ENCODE peak calls at places on chromosomes 3 and 15, in six cellular contexts. K is SJSA1; Z is WERI-Rb-1; D is ovary; N is effector memory CD4-positive, alpha-beta T cell; E is IMR-90. V is an unnamed sample. For H3K27me3, the result is how much of the 10 kb centered on the place peaks cover.

GRCh38 chr15:48974865-48975264 is 11.1 kb upstream of the SHC4 start:
- DNase-seq in K (no peak), Z (peak), D (no peak), N (no peak), E (no peak), V (peak)

GRCh38 chr3:16173696-16174355 is 654 bp upstream of the GALNT15 start:
- DNase-seq in K (no peak), Z (no peak), D (no peak), N (no peak), E (peak), V (no peak)

GRCh38 chr15:45714501-45715488 is 80.0 kb downstream of the SQOR start:
- DNase-seq in K (peak), Z (peak), D (no peak), N (peak), E (peak), V (peak)

GRCh38 chr3:181716916-181717315 is 5.2 kb downstream of the SOX2 start:
- DNase-seq in K (peak), Z (no peak), D (no peak), N (no peak), E (no peak), V (peak)

GRCh38 chr3:183260167-183260904 is 7.3 kb downstream of the B3GNT5 start:
- DNase-seq in K (no peak), Z (no peak), D (no peak), N (no peak), E (no peak), V (no peak)

GRCh38 chr15:80698636-80699035 is 3.5 kb downstream of the ABHD17C start:
- DNase-seq in K (no peak), Z (no peak), D (no peak), N (no peak), E (peak), V (no peak)

GRCh38 chr15:41568350-41569017 is 9.5 kb downstream of the TYRO3 start:
- DNase-seq in K (peak), Z (peak), D (peak), N (no peak), E (peak), V (peak)

GRCh38 chr15:67077641-67078215 is 12.3 kb downstream of the SMAD3 start:
- DNase-seq in K (no peak), Z (peak), D (no peak), N (no peak), E (no peak), V (no peak)

GRCh38 chr15:60379466-60380274 is 18.1 kb downstream of the ANXA2 start:
- DNase-seq in K (peak), Z (no peak), D (no peak), N (no peak), E (peak), V (no peak)

GRCh38 chr3:72451840-72452239 is 396.4 kb downstream of the SHQ1 start:
- DNase-seq in K (no peak), Z (no peak), D (no peak), N (no peak), E (no peak), V (no peak)

GRCh38 chr3:173502983-173503568 is 105.5 kb downstream of the NLGN1 start:
- DNase-seq in K (no peak), Z (no peak), D (no peak), N (no peak), E (peak), V (no peak)

GRCh38 chr3:141477224-141477623 is 9.6 kb upstream of the RASA2 start:
- DNase-seq in K (peak), Z (no peak), D (no peak), N (no peak), E (peak), V (no peak)

GRCh38 chr3:37992271-37993066 is 1.9 kb downstream of the VILL start:
- DNase-seq in K (no peak), Z (no peak), D (no peak), N (no peak), E (no peak), V (peak)

GRCh38 chr3:27097171-27097570 is 272.0 kb downstream of the NEK10 start:
- DNase-seq in K (no peak), Z (no peak), D (no peak), N (no peak), E (no peak), V (no peak)

GRCh38 chr3:64272842-64273241 is 47.6 kb upstream of the PRICKLE2 start:
- DNase-seq in K (no peak), Z (no peak), D (no peak), N (no peak), E (no peak), V (no peak)

GRCh38 chr3:111484666-111485065 is 57.3 kb upstream of the CD96 start:
- DNase-seq in K (no peak), Z (no peak), D (no peak), N (no peak), E (peak), V (no peak)

GRCh38 chr3:193305356-193305755 is 64.3 kb downstream of the PLAAT1 start:
- DNase-seq in K (no peak), Z (no peak), D (no peak), N (no peak), E (no peak), V (no peak)

GRCh38 chr15:67201136-67201535 is 53.3 kb downstream of the AAGAB start:
- DNase-seq in K (peak), Z (peak), D (no peak), N (no peak), E (no peak), V (no peak)

GRCh38 chr3:147191795-147192385 is 214.5 kb downstream of the ZIC4 start:
- DNase-seq in K (peak), Z (peak), D (no peak), N (no peak), E (peak), V (peak)

GRCh38 chr3:128814514-128815317 is 64.7 kb upstream of the ACAD9 start:
- DNase-seq in K (no peak), Z (no peak), D (no peak), N (no peak), E (no peak), V (no peak)

GRCh38 chr3:56796202-56796601 is 5.5 kb downstream of the ARHGEF3 start:
- DNase-seq in K (no peak), Z (no peak), D (no peak), N (no peak), E (peak), V (no peak)

GRCh38 chr3:159877924-159878323 is 110.7 kb upstream of the IL12A start:
- DNase-seq in K (no peak), Z (no peak), D (no peak), N (no peak), E (peak), V (no peak)

GRCh38 chr3:121736112-121736511 is 13.4 kb downstream of the GOLGB1 start:
- DNase-seq in K (no peak), Z (no peak), D (no peak), N (no peak), E (peak), V (no peak)

GRCh38 chr3:87997298-87997697 is 61.5 kb downstream of the CGGBP1 start:
- DNase-seq in K (no peak), Z (no peak), D (no peak), N (no peak), E (no peak), V (no peak)

GRCh38 chr3:25572336-25572735 is 92.4 kb downstream of the TOP2B start:
- DNase-seq in K (no peak), Z (no peak), D (no peak), N (no peak), E (no peak), V (no peak)

GRCh38 chr3:195543642-195544536 is 764 bp upstream of the PPP1R2 start:
- DNase-seq in K (no peak), Z (peak), D (peak), N (no peak), E (no peak), V (peak)

GRCh38 chr15:67101981-67102929 is 36.9 kb downstream of the SMAD3 start:
- DNase-seq in K (peak), Z (no peak), D (no peak), N (no peak), E (peak), V (no peak)

GRCh38 chr15:60508442-60508841 is 29.5 kb upstream of the ICE2 start:
- DNase-seq in K (no peak), Z (no peak), D (no peak), N (no peak), E (no peak), V (no peak)

GRCh38 chr15:93052090-93052892 is 36.7 kb downstream of the RGMA start:
- DNase-seq in K (no peak), Z (peak), D (no peak), N (no peak), E (no peak), V (peak)

DNA sequence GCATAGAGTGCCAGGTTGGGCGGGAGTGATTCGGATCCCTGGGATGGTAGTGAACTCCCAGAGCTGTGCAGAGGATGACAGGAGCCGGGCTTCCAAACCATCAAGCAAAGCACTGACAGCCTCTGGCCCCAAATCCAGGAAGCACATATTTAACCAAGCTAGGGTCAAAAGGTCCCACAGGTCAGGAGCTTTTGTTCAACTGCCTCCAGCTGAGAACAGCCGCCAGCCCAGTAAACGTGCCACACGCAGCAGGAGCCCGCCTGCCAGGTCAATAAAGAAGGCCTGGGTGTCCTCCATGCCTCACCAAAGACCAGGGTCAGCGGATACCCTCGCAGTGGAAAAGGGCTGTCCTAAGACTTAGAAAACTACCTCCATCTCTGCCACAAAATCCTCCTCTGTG is 184.7 kb upstream of the LINGO1 start:
- DNase-seq in K (no peak), Z (no peak), D (no peak), N (no peak), E (no peak), V (peak)
- H3K27me3 ChIP-seq in K (half or more), Z (under half), D (under half), N (under half), E (half or more), V (under half)

GRCh38 chr15:32825219-32825618 is 107.4 kb downstream of the GREM1 start:
- DNase-seq in K (no peak), Z (no peak), D (no peak), N (no peak), E (no peak), V (no peak)

GRCh38 chr15:32831458-32831857 is 113.7 kb downstream of the GREM1 start:
- DNase-seq in K (no peak), Z (no peak), D (no peak), N (no peak), E (no peak), V (no peak)

GRCh38 chr15:32826685-32827084 is 108.9 kb downstream of the GREM1 start:
- DNase-seq in K (no peak), Z (no peak), D (no peak), N (no peak), E (no peak), V (no peak)

GRCh38 chr15:32829441-32829840 is 111.6 kb downstream of the GREM1 start:
- DNase-seq in K (no peak), Z (no peak), D (no peak), N (no peak), E (no peak), V (no peak)

DNA sequence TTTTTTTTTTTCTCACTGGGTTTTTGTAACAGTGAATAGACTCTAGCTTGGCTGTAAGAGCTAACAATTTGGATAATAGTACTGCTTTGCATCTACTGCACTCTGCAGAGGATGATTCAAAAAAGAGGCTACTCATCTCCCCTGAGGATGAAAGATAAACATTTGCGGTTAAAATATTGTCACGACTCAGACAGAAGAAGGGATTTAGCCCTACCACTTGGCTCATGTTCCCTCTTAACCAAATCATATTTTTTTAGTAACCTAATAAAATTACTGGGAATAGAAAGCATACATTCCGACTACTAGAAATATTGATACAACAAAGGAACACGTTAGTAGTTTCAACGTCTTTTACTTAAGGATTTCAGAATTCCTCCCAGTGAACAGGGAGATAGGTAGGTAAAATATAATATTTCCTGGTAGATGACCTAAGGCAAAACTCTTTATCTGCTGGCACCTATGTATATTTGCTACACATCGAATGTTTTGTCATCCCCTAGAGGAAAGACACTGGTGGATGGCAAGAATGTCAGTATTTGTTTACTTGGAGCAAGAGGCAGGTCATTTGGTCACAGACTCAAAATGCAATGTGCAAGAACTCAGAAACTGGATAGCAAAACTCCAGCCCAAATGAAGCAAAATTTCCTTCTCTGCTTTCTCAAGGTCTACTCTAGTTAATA is 110.8 kb downstream of the GREM1 start:
- DNase-seq in K (peak), Z (no peak), D (no peak), N (no peak), E (peak), V (no peak)
- H3K4me3 ChIP-seq in K (no peak), Z (no peak), D (no peak), N (no peak), E (no peak), V (no peak)

GRCh38 chr3:127420355-127420655 is 132.5 kb upstream of the PRR20G start:
- DNase-seq in K (no peak), Z (no peak), D (no peak), N (no peak), E (no peak), V (no peak)
- H3K27me3 ChIP-seq in K (under half), Z (under half), D (under half), N (under half), E (under half), V (under half)

GRCh38 chr3:157650699-157651098 is 147.5 kb upstream of the VEPH1 start:
- DNase-seq in K (no peak), Z (no peak), D (no peak), N (no peak), E (no peak), V (no peak)

GRCh38 chr3:157647820-157648219 is 144.6 kb upstream of the VEPH1 start:
- DNase-seq in K (no peak), Z (no peak), D (no peak), N (no peak), E (no peak), V (no peak)

GRCh38 chr3:157649511-157649910 is 146.3 kb upstream of the VEPH1 start:
- DNase-seq in K (no peak), Z (no peak), D (no peak), N (no peak), E (no peak), V (no peak)

GRCh38 chr3:157650191-157650590 is 147.0 kb upstream of the VEPH1 start:
- DNase-seq in K (no peak), Z (no peak), D (no peak), N (no peak), E (no peak), V (no peak)
- H3K4me3 ChIP-seq in K (no peak), Z (no peak), D (no peak), N (no peak), E (no peak), V (no peak)

GRCh38 chr15:31306426-31307269 is 20.0 kb upstream of the KLF13 start:
- DNase-seq in K (no peak), Z (no peak), D (no peak), N (no peak), E (no peak), V (peak)
- H3K27me3 ChIP-seq in K (under half), Z (under half), D (under half), N (under half), E (under half), V (under half)

DNA sequence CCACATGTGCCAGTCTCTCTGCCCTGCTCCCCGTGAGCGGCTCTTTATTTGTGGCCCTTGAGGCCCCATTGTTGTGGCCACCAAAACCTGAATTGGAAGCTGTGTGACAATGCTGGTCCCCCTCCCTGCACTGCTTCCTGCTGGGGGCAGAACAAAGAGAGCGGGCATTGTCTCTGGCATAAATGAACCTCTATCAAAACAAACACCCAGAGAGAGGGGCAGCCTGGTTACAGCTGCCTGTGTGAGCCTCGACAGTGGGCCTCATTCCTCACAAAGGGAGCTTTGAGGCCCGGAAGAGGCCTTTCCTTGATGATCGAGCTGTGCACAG is 152.9 kb downstream of the IGF1R start:
- DNase-seq in K (peak), Z (no peak), D (no peak), N (no peak), E (no peak), V (peak)
- H3K4me3 ChIP-seq in K (no peak), Z (no peak), D (no peak), N (no peak), E (no peak), V (no peak)

GRCh38 chr15:89412906-89413411 is 78.3 kb upstream of the POLG start:
- DNase-seq in K (no peak), Z (peak), D (no peak), N (no peak), E (no peak), V (peak)

GRCh38 chr15:89409184-89409992 is 74.8 kb upstream of the POLG start:
- DNase-seq in K (no peak), Z (no peak), D (no peak), N (no peak), E (no peak), V (peak)

GRCh38 chr15:89408512-89409183 is 74.0 kb upstream of the POLG start:
- DNase-seq in K (no peak), Z (no peak), D (no peak), N (no peak), E (peak), V (no peak)

GRCh38 chr15:89406756-89407650 is 72.4 kb upstream of the POLG start:
- DNase-seq in K (no peak), Z (no peak), D (no peak), N (no peak), E (no peak), V (peak)

GRCh38 chr15:89409993-89410767 is 75.6 kb upstream of the POLG start:
- DNase-seq in K (no peak), Z (no peak), D (no peak), N (no peak), E (no peak), V (no peak)
- H3K27me3 ChIP-seq in K (under half), Z (under half), D (under half), N (half or more), E (half or more), V (half or more)

V was measured in H7.